ENCODE peak calls at places on chromosomes 1 and 21, in ten cellular contexts. R, K, M, O, A, W, Z, Q, X and B are unnamed samples.

GRCh38 chr1:179128520-179128919 is 46.6 kb downstream of the TOR3A start:
- DNase-seq in R (no peak), K (no peak), M (no peak), O (no peak), A (no peak), W (no peak), Z (no peak), Q (no peak), X (no peak), B (no peak)

GRCh38 chr1:44688760-44689446 is 14.4 kb downstream of the ARMH1 start:
- DNase-seq in R (no peak), K (no peak), M (no peak), O (no peak), A (peak), W (no peak), Z (no peak), Q (peak), X (peak), B (no peak)

GRCh38 chr1:145918992-145919939 is 749 bp upstream of the PEX11B start:
- DNase-seq in R (peak), K (peak), M (peak), O (peak), A (peak), W (no peak), Z (peak), Q (peak), X (peak), B (no peak)

GRCh38 chr1:153195216-153195615 is 8.0 kb upstream of the LELP1 start:
- DNase-seq in R (no peak), K (no peak), M (no peak), O (no peak), A (no peak), W (no peak), Z (no peak), Q (no peak), X (no peak), B (no peak)

GRCh38 chr1:216310776-216311175 is 112.5 kb downstream of the USH2A start:
- DNase-seq in R (peak), K (no peak), M (no peak), O (no peak), A (no peak), W (no peak), Z (no peak), Q (no peak), X (peak), B (peak)

GRCh38 chr1:30315185-30315960 is 408.0 kb downstream of the MATN1 start:
- DNase-seq in R (no peak), K (no peak), M (no peak), O (no peak), A (peak), W (no peak), Z (no peak), Q (peak), X (no peak), B (peak)

GRCh38 chr1:20223659-20224058 is 37.3 kb upstream of the PLA2G2C start:
- DNase-seq in R (no peak), K (no peak), M (no peak), O (no peak), A (no peak), W (no peak), Z (no peak), Q (no peak), X (no peak), B (no peak)

GRCh38 chr1:46471885-46472502 is 17.6 kb upstream of the DMBX1 start:
- DNase-seq in R (no peak), K (no peak), M (no peak), O (no peak), A (no peak), W (no peak), Z (no peak), Q (no peak), X (no peak), B (no peak)

GRCh38 chr1:177256153-177256814 is 85.5 kb downstream of the BRINP2 start:
- DNase-seq in R (peak), K (peak), M (peak), O (peak), A (no peak), W (no peak), Z (peak), Q (no peak), X (peak), B (peak)

GRCh38 chr1:185156321-185156853 is 366 bp downstream of the TRMT1L start:
- DNase-seq in R (peak), K (no peak), M (no peak), O (peak), A (peak), W (no peak), Z (no peak), Q (peak), X (no peak), B (no peak)

GRCh38 chr1:185159966-185160365 is 3.0 kb downstream of the SWT1 start:
- DNase-seq in R (peak), K (no peak), M (no peak), O (peak), A (no peak), W (no peak), Z (no peak), Q (no peak), X (no peak), B (no peak)

GRCh38 chr1:185157599-185158469 is 867 bp downstream of the SWT1 start:
- DNase-seq in R (peak), K (no peak), M (no peak), O (no peak), A (no peak), W (no peak), Z (no peak), Q (no peak), X (no peak), B (no peak)

GRCh38 chr1:185156854-185157598 is at the start of the genes SWT1 and TRMT1L:
- DNase-seq in R (peak), K (peak), M (peak), O (peak), A (peak), W (peak), Z (peak), Q (peak), X (peak), B (peak)

GRCh38 chr1:185158806-185159205 is 1.8 kb downstream of the SWT1 start:
- DNase-seq in R (no peak), K (no peak), M (no peak), O (no peak), A (no peak), W (no peak), Z (no peak), Q (no peak), X (no peak), B (no peak)
- H3K4me3 ChIP-seq in R (no peak), K (no peak), M (no peak), O (no peak), A (no peak), W (no peak), Z (peak), Q (no peak), X (no peak), B (no peak)

GRCh38 chr1:224846119-224846907 is 83.2 kb upstream of the DNAH14 start:
- DNase-seq in R (no peak), K (no peak), M (no peak), O (no peak), A (no peak), W (no peak), Z (no peak), Q (no peak), X (no peak), B (no peak)
- H3K4me3 ChIP-seq in R (no peak), K (no peak), M (no peak), O (no peak), A (no peak), W (no peak), Z (no peak), Q (no peak), X (no peak), B (no peak)

GRCh38 chr1:174875306-174875705 is 124.4 kb upstream of the CACYBP start:
- DNase-seq in R (peak), K (no peak), M (no peak), O (no peak), A (no peak), W (no peak), Z (no peak), Q (no peak), X (peak), B (no peak)

GRCh38 chr1:174872615-174873058 is 127.1 kb upstream of the CACYBP start:
- DNase-seq in R (peak), K (no peak), M (no peak), O (peak), A (no peak), W (no peak), Z (no peak), Q (no peak), X (no peak), B (no peak)

GRCh38 chr1:174871886-174872285 is 127.9 kb upstream of the CACYBP start:
- DNase-seq in R (peak), K (no peak), M (no peak), O (peak), A (no peak), W (no peak), Z (no peak), Q (no peak), X (no peak), B (no peak)

GRCh38 chr1:174874337-174875053 is 125.3 kb upstream of the CACYBP start:
- DNase-seq in R (no peak), K (no peak), M (no peak), O (no peak), A (no peak), W (no peak), Z (no peak), Q (no peak), X (peak), B (no peak)

GRCh38 chr1:174870319-174870718 is 129.4 kb upstream of the CACYBP start:
- DNase-seq in R (no peak), K (no peak), M (no peak), O (no peak), A (no peak), W (no peak), Z (no peak), Q (no peak), X (no peak), B (no peak)
- H3K4me3 ChIP-seq in R (no peak), K (no peak), M (no peak), O (no peak), A (no peak), W (no peak), Z (no peak), Q (no peak), X (no peak), B (no peak)

DNA sequence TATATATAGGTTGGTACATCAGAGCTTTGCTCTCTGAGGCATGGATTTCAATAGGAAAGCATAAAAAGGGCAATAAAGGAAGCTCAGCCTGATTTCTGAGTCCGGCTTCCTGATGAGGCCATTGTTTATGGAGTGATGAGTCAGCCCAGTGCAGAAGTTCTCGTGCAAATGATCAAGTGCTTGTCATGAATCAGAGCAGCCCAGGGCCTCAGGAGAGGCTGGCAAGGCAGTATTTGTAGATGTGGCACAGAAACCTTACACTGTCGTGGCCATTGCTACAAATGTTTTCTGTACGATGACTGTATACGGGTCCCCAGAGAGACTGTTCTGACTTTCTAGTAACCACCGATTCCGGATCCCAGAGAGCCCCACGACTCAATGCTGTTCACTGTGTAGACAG is 26.7 kb downstream of the UMODL1 start:
- DNase-seq in R (peak), K (no peak), M (peak), O (peak), A (peak), W (no peak), Z (peak), Q (no peak), X (peak), B (no peak)
- H3K4me3 ChIP-seq in R (no peak), K (no peak), M (no peak), O (no peak), A (no peak), W (no peak), Z (no peak), Q (no peak), X (no peak), B (no peak)

GRCh38 chr21:46366091-46366490 is 42.1 kb downstream of the PCNT start:
- DNase-seq in R (no peak), K (no peak), M (no peak), O (no peak), A (no peak), W (no peak), Z (no peak), Q (no peak), X (no peak), B (no peak)

GRCh38 chr21:46366966-46367365 is 43.0 kb downstream of the PCNT start:
- DNase-seq in R (no peak), K (no peak), M (no peak), O (no peak), A (no peak), W (no peak), Z (no peak), Q (no peak), X (no peak), B (no peak)

GRCh38 chr21:46366561-46366960 is 42.6 kb downstream of the PCNT start:
- DNase-seq in R (no peak), K (no peak), M (no peak), O (no peak), A (no peak), W (no peak), Z (no peak), Q (no peak), X (no peak), B (no peak)

GRCh38 chr21:46369520-46370235 is 45.7 kb downstream of the PCNT start:
- DNase-seq in R (no peak), K (no peak), M (no peak), O (no peak), A (no peak), W (no peak), Z (no peak), Q (no peak), X (no peak), B (no peak)

DNA sequence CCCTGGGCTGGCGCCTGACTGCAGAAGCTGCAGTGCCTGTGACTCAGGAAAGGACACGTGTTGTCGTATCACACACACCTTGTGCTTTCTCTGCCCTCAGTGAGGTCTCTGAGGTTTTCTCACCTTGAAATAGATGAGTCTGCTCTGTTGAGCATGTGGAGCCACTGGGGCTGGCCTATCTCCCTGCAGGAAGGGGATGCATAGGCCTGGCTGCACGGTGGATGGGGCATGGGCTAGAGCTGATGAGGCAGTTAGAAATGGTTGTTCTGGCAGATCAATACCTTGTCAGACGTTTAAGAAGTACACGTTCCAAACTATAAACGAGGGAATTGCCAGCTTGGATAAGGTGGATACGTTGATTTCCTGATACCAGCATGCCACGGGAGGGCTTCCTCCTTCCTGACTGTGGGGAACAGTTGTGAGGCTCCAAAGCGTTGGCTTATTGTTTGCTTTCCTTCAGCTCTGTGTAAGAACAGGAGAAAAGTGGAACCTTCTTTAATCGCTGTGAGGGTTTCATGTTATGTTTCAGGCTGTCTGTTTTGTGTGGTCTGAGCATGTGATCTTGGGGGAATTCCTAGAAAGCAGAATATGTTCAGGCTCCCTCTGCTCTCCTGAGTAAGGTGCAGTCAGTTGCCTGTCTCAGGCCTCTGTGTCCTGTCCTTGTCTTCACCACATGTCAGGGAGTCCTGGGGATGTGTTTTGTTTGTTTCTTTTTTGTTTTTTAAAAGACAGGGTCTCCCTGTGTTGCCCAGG is 44.8 kb downstream of the PCNT start:
- DNase-seq in R (no peak), K (no peak), M (no peak), O (no peak), A (no peak), W (peak), Z (no peak), Q (no peak), X (no peak), B (no peak)
- H3K4me3 ChIP-seq in R (no peak), K (no peak), M (no peak), O (no peak), A (no peak), W (peak), Z (no peak), Q (no peak), X (no peak), B (no peak)